ENCODE peak calls at places on chromosomes 6 and 20, in eight cellular contexts. J is testis; K is heart left ventricle; B is mammary epithelial cell; M is IMR-90; O is CD4-positive, CD25-positive, alpha-beta regulatory T cell; A is HepG2; E is H1. D is an unnamed sample.

GRCh38 chr6:38974389-38975133 is 74.0 kb upstream of the GLP1R start:
- DNase-seq in J (no peak), K (no peak), B (no peak), M (peak; percentile 4), O (no peak), A (no peak), E (no peak), D (no peak)

GRCh38 chr6:16660157-16660497 is 101.1 kb downstream of the ATXN1 start:
- DNase-seq in J (no peak), K (no peak), B (no peak), M (no peak), O (no peak), A (no peak), E (no peak), D (no peak)

GRCh38 chr20:50992733-50993457 is 30.0 kb downstream of the KCNG1 start:
- DNase-seq in J (peak; percentile 93), K (no peak), B (peak; percentile 79), M (peak; percentile 69), O (no peak), A (peak; percentile 89), E (peak; percentile 66), D (no peak)

GRCh38 chr6:20211037-20211940 is 980 bp downstream of the MBOAT1 start:
- DNase-seq in J (no peak), K (no peak), B (peak; percentile 85), M (peak; percentile 31), O (no peak), A (no peak), E (no peak), D (peak; percentile 0)

GRCh38 chr20:24535956-24536730 is 66.7 kb downstream of the SYNDIG1 start:
- DNase-seq in J (no peak), K (no peak), B (peak; percentile 6), M (no peak), O (no peak), A (no peak), E (no peak), D (no peak)

GRCh38 chr6:119340766-119341487 is 8.6 kb downstream of the MAN1A1 start:
- DNase-seq in J (no peak), K (no peak), B (no peak), M (no peak), O (no peak), A (no peak), E (no peak), D (no peak)

GRCh38 chr20:1816384-1817381 is 78.5 kb upstream of the SIRPA start:
- DNase-seq in J (peak; percentile 4), K (no peak), B (peak; percentile 92), M (peak; percentile 63), O (no peak), A (no peak), E (no peak), D (no peak)

GRCh38 chr6:123926000-123926399 is 122.3 kb downstream of the NKAIN2 start:
- DNase-seq in J (no peak), K (no peak), B (peak; percentile 42), M (peak; percentile 12), O (no peak), A (no peak), E (no peak), D (no peak)

GRCh38 chr20:17663486-17663885 is 18.6 kb downstream of the RRBP1 start:
- DNase-seq in J (no peak), K (no peak), B (no peak), M (peak; percentile 42), O (no peak), A (no peak), E (no peak), D (no peak)

GRCh38 chr20:57672953-57673575 is 36.8 kb downstream of the PMEPA1 start:
- DNase-seq in J (no peak), K (no peak), B (no peak), M (no peak), O (no peak), A (no peak), E (no peak), D (no peak)

GRCh38 chr20:57671072-57671391 is 38.8 kb downstream of the PMEPA1 start:
- DNase-seq in J (no peak), K (no peak), B (no peak), M (no peak), O (no peak), A (no peak), E (no peak), D (no peak)

GRCh38 chr20:57671662-57672061 is 38.2 kb downstream of the PMEPA1 start:
- DNase-seq in J (no peak), K (no peak), B (no peak), M (no peak), O (no peak), A (no peak), E (no peak), D (no peak)

GRCh38 chr20:57670288-57671071 is 39.3 kb downstream of the PMEPA1 start:
- DNase-seq in J (no peak), K (no peak), B (peak; percentile 26), M (no peak), O (no peak), A (no peak), E (no peak), D (no peak)

DNA sequence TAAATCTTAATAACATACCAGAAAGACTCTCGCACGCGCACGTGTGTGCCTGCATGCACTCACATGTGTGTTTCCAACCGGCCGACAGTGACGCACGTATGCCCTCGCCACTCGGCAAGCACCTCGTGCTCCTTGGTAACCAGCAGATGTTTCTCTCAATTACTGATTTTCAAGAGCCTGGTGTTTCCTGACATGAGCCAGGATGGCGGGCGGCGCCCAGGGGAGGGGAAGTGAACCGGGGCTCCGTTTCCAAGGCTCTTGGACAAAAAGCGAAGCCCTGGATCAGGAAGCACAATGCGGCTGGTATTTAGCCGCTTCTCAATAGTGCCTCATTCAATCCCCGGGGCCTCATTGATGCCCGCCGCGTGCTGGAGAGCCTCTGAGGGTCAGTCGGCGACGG is 37.7 kb downstream of the PMEPA1 start:
- DNase-seq in J (peak; percentile 21), K (no peak), B (no peak), M (peak; percentile 10), O (no peak), A (no peak), E (no peak), D (no peak)
- H3K27ac ChIP-seq in J (no peak overlapping the region), K (no peak overlapping the region), B (no peak overlapping the region), M (no peak overlapping the region), O (no peak overlapping the region), A (no peak overlapping the region), E (no peak overlapping the region), D (no peak overlapping the region)

GRCh38 chr6:137707590-137708360 is 159.3 kb upstream of the TNFAIP3 start:
- DNase-seq in J (peak; percentile 77), K (peak; percentile 61), B (peak; percentile 92), M (peak; percentile 86), O (peak; percentile 80), A (peak; percentile 99), E (no peak), D (peak; percentile 74)

GRCh38 chr6:137707038-137707589 is 159.9 kb upstream of the TNFAIP3 start:
- DNase-seq in J (no peak), K (no peak), B (no peak), M (no peak), O (no peak), A (no peak), E (no peak), D (no peak)

GRCh38 chr6:137709424-137710281 is 157.4 kb upstream of the TNFAIP3 start:
- DNase-seq in J (no peak), K (no peak), B (peak; percentile 95), M (peak; percentile 88), O (no peak), A (no peak), E (no peak), D (no peak)

GRCh38 chr6:137706065-137706422 is 161.0 kb upstream of the TNFAIP3 start:
- DNase-seq in J (no peak), K (no peak), B (no peak), M (no peak), O (no peak), A (no peak), E (no peak), D (no peak)

DNA sequence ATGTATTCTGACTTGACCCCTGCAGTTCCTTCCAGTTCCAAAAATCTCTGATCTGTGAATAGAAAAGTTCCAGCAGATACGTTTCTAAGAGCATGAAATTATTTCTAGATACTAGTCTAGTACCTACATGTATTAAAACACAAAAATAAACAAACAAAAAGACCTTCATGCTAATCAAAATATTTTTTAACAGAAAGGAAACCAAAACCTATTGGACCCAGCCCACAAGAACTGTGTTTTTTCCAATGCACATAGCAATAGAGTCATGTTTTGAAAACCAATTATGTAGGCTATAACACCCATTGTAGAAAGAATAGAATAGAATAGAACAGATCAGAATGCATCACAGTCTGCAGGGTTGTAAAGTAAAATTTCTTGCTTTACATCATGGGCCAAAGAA is 158.6 kb upstream of the TNFAIP3 start:
- DNase-seq in J (no peak), K (no peak), B (no peak), M (no peak), O (no peak), A (no peak), E (no peak), D (peak; percentile 54)
- H3K4me1 ChIP-seq in J (peaks cover 3% of the 10 kb centered on the region), K (peaks cover 14% of the 10 kb centered on the region), B (peaks cover 7% of the 10 kb centered on the region), M (no peaks in the 10 kb centered on the region), O (peaks cover 51% of the 10 kb centered on the region), A (peaks cover 82% of the 10 kb centered on the region), E (no peaks in the 10 kb centered on the region), D (peaks cover 47% of the 10 kb centered on the region)

GRCh38 chr20:38617830-38618196 is 16.2 kb downstream of the ARHGAP40 start:
- DNase-seq in J (no peak), K (no peak), B (no peak), M (no peak), O (no peak), A (no peak), E (no peak), D (no peak)

GRCh38 chr20:38615283-38615682 is 13.7 kb downstream of the ARHGAP40 start:
- DNase-seq in J (no peak), K (no peak), B (no peak), M (no peak), O (no peak), A (no peak), E (no peak), D (no peak)

GRCh38 chr20:38617011-38617829 is 15.6 kb downstream of the ARHGAP40 start:
- DNase-seq in J (no peak), K (no peak), B (peak; percentile 82), M (peak; percentile 36), O (no peak), A (peak; percentile 33), E (no peak), D (no peak)

GRCh38 chr20:38612921-38613320 is 11.3 kb downstream of the ARHGAP40 start:
- DNase-seq in J (no peak), K (no peak), B (no peak), M (no peak), O (no peak), A (no peak), E (no peak), D (no peak)

DNA sequence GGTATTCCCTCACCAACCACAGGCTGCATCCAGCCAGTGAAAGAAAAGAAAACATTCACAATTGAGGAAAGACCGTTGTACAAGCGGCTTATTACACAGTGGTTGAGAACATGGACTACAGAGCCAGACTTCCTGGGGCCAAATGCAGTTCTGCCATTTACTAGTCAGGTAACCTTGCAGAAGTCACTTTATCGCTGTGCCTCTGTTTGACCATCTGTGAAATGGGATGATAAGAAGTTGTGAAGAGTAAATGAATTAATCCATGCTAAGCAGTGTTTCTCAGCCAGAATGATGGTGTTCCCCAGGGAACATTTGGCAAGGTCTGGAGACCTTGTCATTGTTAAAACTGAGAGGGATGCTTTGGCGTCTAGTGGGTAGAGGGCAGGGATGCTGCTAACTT is 14.8 kb downstream of the ARHGAP40 start:
- DNase-seq in J (no peak), K (no peak), B (no peak), M (no peak), O (no peak), A (no peak), E (no peak), D (no peak)
- H3K27ac ChIP-seq in J (no peak overlapping the region), K (no peak overlapping the region), B (no peak overlapping the region), M (no peak overlapping the region), O (no peak overlapping the region), A (no peak overlapping the region), E (no peak overlapping the region), D (no peak overlapping the region)

GRCh38 chr20:56634735-56635422 is 5.8 kb downstream of the TFAP2C start:
- DNase-seq in J (no peak), K (no peak), B (peak; percentile 39), M (no peak), O (no peak), A (no peak), E (no peak), D (no peak)
- H3K4me1 ChIP-seq in J (peaks cover 11% of the 10 kb centered on the region), K (peaks cover 6% of the 10 kb centered on the region), B (peaks cover 56% of the 10 kb centered on the region), M (no peaks in the 10 kb centered on the region), O (no peaks in the 10 kb centered on the region), A (no peaks in the 10 kb centered on the region), E (peaks cover 11% of the 10 kb centered on the region), D (no peaks in the 10 kb centered on the region)